ENCODE peak calls at places on chromosome 22, in five cellular contexts. One of them, this sample, is unnamed.

GRCh38 chr22:24325105-24325757 is 54.6 kb downstream of the SPECC1L start:
- DNase-seq in A549: peak
- DNase-seq in foreskin keratinocyte: no peak
- DNase-seq in stimulated activated CD8-positive, alpha-beta memory T cell treated with anti-CD3 and anti-CD28 coated beads, Interleukin-2, amount 100 ng/mL, for 1 hour: no peak
- DNase-seq in GM12892: peak
- DNase-seq in this sample: peak

GRCh38 chr22:26669060-26669481 is 11.7 kb downstream of the MIAT start:
- DNase-seq in A549: peak
- DNase-seq in foreskin keratinocyte: no peak
- DNase-seq in stimulated activated CD8-positive, alpha-beta memory T cell treated with anti-CD3 and anti-CD28 coated beads, Interleukin-2, amount 100 ng/mL, for 1 hour: no peak
- DNase-seq in GM12892: no peak
- DNase-seq in this sample: peak

GRCh38 chr22:25911243-25911972 is 169.4 kb downstream of the MYO18B start:
- DNase-seq in A549: no peak
- DNase-seq in foreskin keratinocyte: no peak
- DNase-seq in stimulated activated CD8-positive, alpha-beta memory T cell treated with anti-CD3 and anti-CD28 coated beads, Interleukin-2, amount 100 ng/mL, for 1 hour: no peak
- DNase-seq in GM12892: no peak
- DNase-seq in this sample: peak

GRCh38 chr22:33519140-33519973 is 400.9 kb downstream of the LARGE1 start:
- DNase-seq in A549: peak
- DNase-seq in foreskin keratinocyte: peak
- DNase-seq in stimulated activated CD8-positive, alpha-beta memory T cell treated with anti-CD3 and anti-CD28 coated beads, Interleukin-2, amount 100 ng/mL, for 1 hour: no peak
- DNase-seq in GM12892: peak
- DNase-seq in this sample: peak

GRCh38 chr22:38756631-38757463 is 1.0 kb upstream of the SUN2 start:
- DNase-seq in A549: no peak
- DNase-seq in foreskin keratinocyte: no peak
- DNase-seq in stimulated activated CD8-positive, alpha-beta memory T cell treated with anti-CD3 and anti-CD28 coated beads, Interleukin-2, amount 100 ng/mL, for 1 hour: no peak
- DNase-seq in GM12892: no peak
- DNase-seq in this sample: no peak

GRCh38 chr22:19686946-19687345 is 27.4 kb upstream of the SEPTIN5 start:
- DNase-seq in A549: no peak
- DNase-seq in foreskin keratinocyte: no peak
- DNase-seq in stimulated activated CD8-positive, alpha-beta memory T cell treated with anti-CD3 and anti-CD28 coated beads, Interleukin-2, amount 100 ng/mL, for 1 hour: no peak
- DNase-seq in GM12892: no peak
- DNase-seq in this sample: no peak

GRCh38 chr22:22714600-22715361 is 70.4 kb downstream of the GGTLC2 start:
- DNase-seq in A549: no peak
- DNase-seq in foreskin keratinocyte: no peak
- DNase-seq in stimulated activated CD8-positive, alpha-beta memory T cell treated with anti-CD3 and anti-CD28 coated beads, Interleukin-2, amount 100 ng/mL, for 1 hour: no peak
- DNase-seq in GM12892: no peak
- DNase-seq in this sample: peak

GRCh38 chr22:42419328-42419881 is 12.8 kb downstream of the NFAM1 start:
- DNase-seq in A549: no peak
- DNase-seq in foreskin keratinocyte: no peak
- DNase-seq in stimulated activated CD8-positive, alpha-beta memory T cell treated with anti-CD3 and anti-CD28 coated beads, Interleukin-2, amount 100 ng/mL, for 1 hour: no peak
- DNase-seq in GM12892: peak
- DNase-seq in this sample: no peak

GRCh38 chr22:50101870-50102565 is 12.2 kb downstream of the MOV10L1 start:
- DNase-seq in A549: no peak
- DNase-seq in foreskin keratinocyte: no peak
- DNase-seq in stimulated activated CD8-positive, alpha-beta memory T cell treated with anti-CD3 and anti-CD28 coated beads, Interleukin-2, amount 100 ng/mL, for 1 hour: no peak
- DNase-seq in GM12892: no peak
- DNase-seq in this sample: no peak

GRCh38 chr22:42754658-42755057 is 34.0 kb upstream of the A4GALT start:
- DNase-seq in A549: peak
- DNase-seq in foreskin keratinocyte: no peak
- DNase-seq in stimulated activated CD8-positive, alpha-beta memory T cell treated with anti-CD3 and anti-CD28 coated beads, Interleukin-2, amount 100 ng/mL, for 1 hour: no peak
- DNase-seq in GM12892: no peak
- DNase-seq in this sample: no peak

GRCh38 chr22:22408731-22409696 is 99.5 kb downstream of the ZNF280B start:
- DNase-seq in A549: peak
- DNase-seq in foreskin keratinocyte: no peak
- DNase-seq in stimulated activated CD8-positive, alpha-beta memory T cell treated with anti-CD3 and anti-CD28 coated beads, Interleukin-2, amount 100 ng/mL, for 1 hour: no peak
- DNase-seq in GM12892: peak
- DNase-seq in this sample: peak

GRCh38 chr22:40107756-40108437 is 69.8 kb upstream of the TNRC6B start:
- DNase-seq in A549: no peak
- DNase-seq in foreskin keratinocyte: peak
- DNase-seq in stimulated activated CD8-positive, alpha-beta memory T cell treated with anti-CD3 and anti-CD28 coated beads, Interleukin-2, amount 100 ng/mL, for 1 hour: no peak
- DNase-seq in GM12892: no peak
- DNase-seq in this sample: peak

GRCh38 chr22:38454361-38455062 is 487 bp downstream of the KCNJ4 start:
- DNase-seq in A549: no peak
- DNase-seq in foreskin keratinocyte: no peak
- DNase-seq in stimulated activated CD8-positive, alpha-beta memory T cell treated with anti-CD3 and anti-CD28 coated beads, Interleukin-2, amount 100 ng/mL, for 1 hour: no peak
- DNase-seq in GM12892: no peak
- DNase-seq in this sample: no peak

GRCh38 chr22:24706050-24706449 is 68.5 kb downstream of the PIWIL3 start:
- DNase-seq in A549: peak
- DNase-seq in foreskin keratinocyte: no peak
- DNase-seq in stimulated activated CD8-positive, alpha-beta memory T cell treated with anti-CD3 and anti-CD28 coated beads, Interleukin-2, amount 100 ng/mL, for 1 hour: no peak
- DNase-seq in GM12892: no peak
- DNase-seq in this sample: no peak

GRCh38 chr22:21980547-21980946 is 2.0 kb downstream of the TOP3B start:
- DNase-seq in A549: no peak
- DNase-seq in foreskin keratinocyte: no peak
- DNase-seq in stimulated activated CD8-positive, alpha-beta memory T cell treated with anti-CD3 and anti-CD28 coated beads, Interleukin-2, amount 100 ng/mL, for 1 hour: no peak
- DNase-seq in GM12892: no peak
- DNase-seq in this sample: no peak

This sample was measured in Karpas-422.